ENCODE peak calls at places on chromosome 20, in four cellular contexts. M, C, N and V are unnamed samples.

GRCh38 chr20:50323209-50323608 is 132.6 kb downstream of the CEBPB start:
- DNase-seq in N (no peak), C (no peak), M (no peak), V (no peak)

GRCh38 chr20:34863421-34863965 is 9.2 kb downstream of the GGT7 start:
- DNase-seq in N (no peak), M (no peak), C (no peak), V (no peak)

GRCh38 chr20:25394996-25395395 is 4.4 kb upstream of the ABHD12 start:
- DNase-seq in C (no peak), N (no peak), M (no peak), V (no peak)

GRCh38 chr20:64038579-64039292 is 2.8 kb downstream of the C20orf204 start:
- DNase-seq in C (peak), M (peak), N (peak), V (peak)

GRCh38 chr20:48916699-48917098 is 4.8 kb upstream of the ARFGEF2 start:
- DNase-seq in M (no peak), C (no peak), N (no peak), V (no peak)

GRCh38 chr20:49252556-49253350 is 25.1 kb downstream of the ZNFX1 start:
- DNase-seq in C (no peak), M (no peak), N (no peak), V (no peak)

GRCh38 chr20:57048027-57048869 is 218.2 kb downstream of the BMP7 start:
- DNase-seq in N (no peak), M (peak), C (no peak), V (peak)

GRCh38 chr20:59813126-59813947 is 120.1 kb downstream of the SYCP2 start:
- DNase-seq in C (no peak), N (no peak), M (no peak), V (no peak)

GRCh38 chr20:48298851-48299484 is 513.7 kb upstream of the SULF2 start:
- DNase-seq in M (peak), C (no peak), N (peak), V (peak)

GRCh38 chr20:58546756-58547526 is 31.7 kb upstream of the APCDD1L start:
- DNase-seq in C (no peak), N (no peak), M (no peak), V (no peak)

GRCh38 chr20:63456429-63457284 is 15.8 kb downstream of the KCNQ2 start:
- DNase-seq in C (peak), N (no peak), M (no peak), V (no peak)

GRCh38 chr20:31605902-31606677 is 1.0 kb downstream of the ID1 start:
- DNase-seq in C (no peak), N (no peak), M (no peak), V (peak)

GRCh38 chr20:20017001-20017851 is at the start of gene NAA20:
- DNase-seq in C (peak), M (peak), N (peak), V (peak)

GRCh38 chr20:43973671-43974450 is 59.2 kb downstream of the TOX2 start:
- DNase-seq in M (no peak), N (no peak), C (no peak), V (no peak)

GRCh38 chr20:35295058-35295457 is 2.8 kb upstream of the FAM83C start:
- DNase-seq in N (no peak), C (no peak), M (no peak), V (no peak)

GRCh38 chr20:8254911-8255582 is 123.0 kb downstream of the PLCB1 start:
- DNase-seq in C (no peak), N (no peak), M (peak), V (no peak)

GRCh38 chr20:64065973-64066341 is 3.0 kb downstream of the TCEA2 start:
- DNase-seq in M (peak), N (no peak), C (no peak), V (peak)

DNA sequence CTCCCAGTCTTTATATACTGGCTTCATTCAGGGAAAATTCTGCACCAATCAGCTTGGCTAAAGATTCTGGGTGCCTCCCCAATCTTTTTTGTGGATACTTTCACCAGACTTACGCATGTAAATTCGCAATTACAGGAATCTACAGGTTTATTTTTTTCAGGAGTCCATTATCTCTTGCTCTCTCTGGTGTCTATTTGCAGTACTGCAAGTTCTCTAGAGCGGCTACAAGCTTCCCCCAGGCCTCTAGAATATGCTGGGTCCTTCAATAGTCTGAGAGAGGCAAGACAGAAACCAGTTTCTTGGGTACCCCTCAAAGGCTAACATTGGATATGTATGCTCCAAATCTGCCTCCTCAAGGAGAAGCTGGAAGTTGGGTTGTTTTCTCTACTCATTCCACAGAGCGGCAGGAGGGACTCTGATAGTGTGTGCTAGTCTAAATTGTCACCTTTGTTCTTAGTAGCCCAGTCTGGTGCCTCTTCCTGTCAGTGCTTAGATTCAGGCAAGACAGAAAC is 58.5 kb downstream of the SUN5 start:
- DNase-seq in C (no peak), M (peak), N (no peak), V (peak)
- TF ChIP-seq CTCF in C (peak), M (peak), N (peak), V (peak)

GRCh38 chr20:22383156-22383555 is 201.2 kb downstream of the FOXA2 start:
- DNase-seq in C (no peak), N (no peak), M (no peak), V (no peak)

GRCh38 chr20:22387452-22387851 is 196.9 kb downstream of the FOXA2 start:
- DNase-seq in C (no peak), M (no peak), N (no peak), V (no peak)

GRCh38 chr20:22384978-22385377 is 199.4 kb downstream of the FOXA2 start:
- DNase-seq in N (no peak), M (no peak), C (no peak), V (no peak)

GRCh38 chr20:22386300-22386623 is 198.1 kb downstream of the FOXA2 start:
- DNase-seq in M (no peak), C (no peak), N (no peak), V (no peak)

DNA sequence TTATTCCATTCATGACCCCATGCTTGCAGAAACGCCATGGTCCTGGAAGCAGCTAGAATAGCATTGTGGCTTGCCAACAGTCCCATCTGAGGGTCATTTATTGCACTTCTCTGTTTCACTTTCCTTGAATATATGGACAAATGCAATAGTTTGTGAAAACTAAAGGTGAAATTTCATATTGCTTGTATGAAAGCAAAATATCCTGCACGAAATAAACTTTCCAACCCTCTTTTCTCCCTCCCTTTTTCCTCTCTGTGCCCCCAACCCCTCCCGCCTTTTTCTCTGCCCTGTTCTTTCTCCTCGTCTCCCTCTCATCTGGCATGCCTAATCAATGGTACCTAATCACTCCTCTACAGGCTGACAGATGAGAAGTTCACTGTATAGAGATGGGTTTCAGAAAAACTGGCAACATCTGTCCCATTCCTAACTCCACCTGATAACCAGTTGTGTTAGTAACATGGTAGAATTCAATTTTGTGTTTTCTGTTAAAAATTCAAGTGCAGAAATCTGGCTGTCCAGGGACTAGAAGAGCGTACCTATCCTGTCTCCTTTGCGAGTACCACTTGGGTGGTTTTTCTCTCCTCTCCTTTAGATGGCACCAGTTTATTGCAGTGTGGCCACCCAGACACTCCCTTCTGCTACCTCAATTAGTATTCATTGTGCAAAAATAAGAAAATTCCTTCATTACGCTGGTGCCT is 198.6 kb downstream of the FOXA2 start:
- DNase-seq in C (no peak), M (no peak), N (no peak), V (peak)
- TF ChIP-seq CTCF in C (no peak), M (peak), N (peak), V (no peak)

DNA sequence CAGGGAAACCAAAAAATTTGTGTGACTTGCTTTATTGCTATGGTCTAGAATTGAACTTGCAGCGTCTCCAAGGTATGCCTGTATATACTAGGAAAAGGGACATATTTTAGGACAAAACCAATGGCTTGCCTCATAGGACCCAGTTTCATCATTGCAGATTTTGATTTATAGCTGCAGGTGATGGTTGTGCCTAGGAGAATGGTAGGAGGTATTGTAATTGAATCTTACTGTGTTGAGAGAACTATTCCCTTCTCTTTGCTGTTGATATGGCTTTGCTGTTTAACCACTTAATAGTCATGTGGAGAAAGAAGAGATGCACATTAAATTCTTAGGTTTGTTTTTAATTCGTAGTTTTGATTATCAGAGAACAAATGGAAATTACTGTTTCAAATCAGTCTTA is 16.4 kb downstream of the DSTN start:
- DNase-seq in M (no peak), N (no peak), C (no peak), V (no peak)
- TF ChIP-seq CTCF in M (no peak), N (no peak), C (no peak), V (no peak)

DNA sequence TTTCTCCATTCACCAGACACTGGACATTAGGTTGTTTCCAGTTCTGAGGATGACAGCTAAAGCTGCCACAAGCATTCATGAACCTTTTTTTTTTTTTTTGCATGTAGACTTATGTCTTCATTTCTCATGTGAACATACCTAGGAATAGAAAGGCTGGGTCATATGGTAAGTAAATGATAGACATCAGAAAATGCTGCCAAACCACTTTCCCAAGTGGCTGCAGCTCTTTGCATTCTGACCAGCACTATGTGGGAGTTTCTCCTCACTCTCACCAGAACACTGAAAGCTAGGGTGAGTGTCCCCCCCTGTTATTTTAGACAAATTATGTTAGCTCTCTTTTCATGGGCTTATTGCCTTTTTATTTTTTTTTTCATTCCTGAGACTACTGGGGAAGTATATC is 197.5 kb downstream of the OTOR start:
- DNase-seq in M (no peak), N (no peak), C (no peak), V (no peak)
- TF ChIP-seq CTCF in M (no peak), N (no peak), C (no peak), V (no peak)

GRCh38 chr20:38731738-38732113 is 7.4 kb downstream of the SLC32A1 start:
- DNase-seq in M (no peak), N (no peak), C (no peak), V (no peak)
- TF ChIP-seq CTCF in M (no peak), N (no peak), C (no peak), V (no peak)

DNA sequence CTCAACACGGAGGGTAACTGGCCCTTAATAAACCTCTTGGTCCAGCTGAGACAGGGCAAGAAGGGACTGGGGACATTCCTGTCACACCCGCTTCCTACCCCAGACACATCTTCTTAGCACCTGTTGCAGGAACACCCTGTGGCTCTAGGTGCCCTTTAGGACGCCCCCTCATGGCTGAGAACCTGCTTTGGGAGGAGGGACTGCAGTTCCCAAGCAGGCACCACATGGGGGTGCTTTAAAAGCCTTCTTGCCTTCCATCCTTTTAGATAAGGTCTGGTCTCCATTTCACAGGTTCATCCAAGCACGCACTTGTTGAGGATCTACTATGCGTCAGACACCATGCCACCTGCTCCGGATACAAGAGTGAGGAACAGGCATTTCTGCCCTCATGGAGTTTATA is 26.6 kb downstream of the NSFL1C start:
- DNase-seq in C (no peak), M (peak), N (no peak), V (no peak)
- TF ChIP-seq CTCF in C (no peak), M (peak), N (peak), V (no peak)